ENCODE peak calls at places on chromosomes 4 and X, in nine cellular contexts. X is natural killer cell, G is HCT116, K is adrenal gland, M is MM.1S, V is GM12865, I is right lobe of liver, D is left lung, N is stomach. C is an unnamed sample.

GRCh38 chr4:51867689-51868448 is 24.9 kb downstream of the DCUN1D4 start:
- DNase-seq in X (no peak), G (no peak), K (no peak), M (no peak), V (no peak), I (no peak), D (no peak), N (no peak), C (no peak)

GRCh38 chr4:152684007-152684406 is 4.2 kb upstream of the TMEM154 start:
- DNase-seq in X (no peak), G (no peak), K (no peak), M (no peak), V (peak), I (no peak), D (no peak), N (no peak), C (no peak)

GRCh38 chr4:15006416-15007024 is 4.2 kb downstream of the CPEB2 start:
- DNase-seq in X (no peak), G (no peak), K (no peak), M (peak), V (peak), I (no peak), D (no peak), N (no peak), C (peak)

GRCh38 chr4:182752158-182752910 is 164.9 kb downstream of the DCTD start:
- DNase-seq in X (no peak), G (no peak), K (no peak), M (no peak), V (no peak), I (no peak), D (no peak), N (no peak), C (no peak)

GRCh38 chrX:31266172-31267076 is 194.6 kb upstream of the FTHL17 start:
- DNase-seq in X (no peak), G (no peak), K (peak), M (peak), V (peak), I (peak), D (peak), N (peak), C (peak)

GRCh38 chr4:81030617-81031388 is at the start of gene BMP3:
- DNase-seq in X (no peak), G (no peak), K (no peak), M (no peak), V (peak), I (no peak), D (peak), N (no peak), C (no peak)

GRCh38 chr4:20506827-20507226 is 193.4 kb upstream of the PACRGL start:
- DNase-seq in X (no peak), G (no peak), K (no peak), M (no peak), V (no peak), I (no peak), D (no peak), N (no peak), C (no peak)

GRCh38 chr4:109999513-109999912 is 86.8 kb downstream of the EGF start:
- DNase-seq in X (no peak), G (no peak), K (no peak), M (no peak), V (no peak), I (peak), D (no peak), N (no peak), C (no peak)

GRCh38 chr4:76212851-76213414 is 691 bp downstream of the SCARB2 start:
- DNase-seq in X (no peak), G (no peak), K (peak), M (peak), V (no peak), I (no peak), D (no peak), N (no peak), C (no peak)

GRCh38 chr4:138181288-138181687 is 60.9 kb downstream of the SLC7A11 start:
- DNase-seq in X (no peak), G (no peak), K (no peak), M (no peak), V (no peak), I (no peak), D (no peak), N (no peak), C (no peak)

GRCh38 chrX:101682723-101683122 is 23.1 kb upstream of the ARMCX2 start:
- DNase-seq in X (no peak), G (no peak), K (no peak), M (no peak), V (no peak), I (no peak), D (no peak), N (no peak), C (no peak)

GRCh38 chr4:156252300-156253016 is 298.8 kb upstream of the CTSO start:
- DNase-seq in X (no peak), G (no peak), K (no peak), M (no peak), V (no peak), I (no peak), D (no peak), N (no peak), C (no peak)

GRCh38 chr4:55181606-55182005 is 56.2 kb upstream of the KDR start:
- DNase-seq in X (no peak), G (no peak), K (no peak), M (no peak), V (no peak), I (no peak), D (no peak), N (no peak), C (no peak)

GRCh38 chr4:79823148-79823763 is 249.8 kb downstream of the ANTXR2 start:
- DNase-seq in X (no peak), G (no peak), K (peak), M (no peak), V (no peak), I (no peak), D (no peak), N (no peak), C (no peak)

GRCh38 chrX:123648028-123648810 is 84.6 kb downstream of the THOC2 start:
- DNase-seq in X (no peak), G (no peak), K (no peak), M (no peak), V (peak), I (no peak), D (peak), N (peak), C (no peak)

GRCh38 chr4:77817304-77818076 is 1.7 kb downstream of the CNOT6L start:
- DNase-seq in X (no peak), G (no peak), K (no peak), M (peak), V (peak), I (no peak), D (no peak), N (no peak), C (peak)

GRCh38 chrX:68878977-68879376 is 50.2 kb downstream of the EFNB1 start:
- DNase-seq in X (no peak), G (no peak), K (no peak), M (no peak), V (no peak), I (no peak), D (no peak), N (no peak), C (no peak)

GRCh38 chrX:5051831-5052491 is 1176.7 kb downstream of the NLGN4X start:
- DNase-seq in X (no peak), G (no peak), K (peak), M (no peak), V (no peak), I (peak), D (no peak), N (no peak), C (no peak)

GRCh38 chr4:21118301-21118700 is 418.0 kb downstream of the PACRGL start:
- DNase-seq in X (no peak), G (no peak), K (no peak), M (no peak), V (no peak), I (no peak), D (no peak), N (no peak), C (no peak)

GRCh38 chr4:141580523-141580922 is 55.9 kb upstream of the IL15 start:
- DNase-seq in X (no peak), G (no peak), K (no peak), M (no peak), V (peak), I (no peak), D (no peak), N (no peak), C (no peak)

GRCh38 chrX:21319323-21319722 is 54.9 kb upstream of the CNKSR2 start:
- DNase-seq in X (no peak), G (no peak), K (no peak), M (no peak), V (no peak), I (no peak), D (no peak), N (no peak), C (no peak)

GRCh38 chr4:931194-931959 is 739 bp downstream of the GAK start:
- DNase-seq in X (peak), G (no peak), K (peak), M (no peak), V (peak), I (peak), D (no peak), N (no peak), C (no peak)

GRCh38 chrX:386239-386767 is 404 bp downstream of the PPP2R3B start:
- DNase-seq in X (no peak), G (no peak), K (no peak), M (no peak), V (peak), I (no peak), D (peak), N (no peak), C (peak)

GRCh38 chr4:131459430-131460101 is 1689.5 kb upstream of the PCDH10 start:
- DNase-seq in X (no peak), G (no peak), K (no peak), M (peak), V (peak), I (no peak), D (no peak), N (no peak), C (no peak)

GRCh38 chrX:150507251-150507856 is 61.1 kb upstream of the MTM1 start:
- DNase-seq in X (no peak), G (no peak), K (peak), M (no peak), V (no peak), I (peak), D (no peak), N (no peak), C (no peak)

GRCh38 chr4:98864560-98864959 is 64.4 kb downstream of the EIF4E start:
- DNase-seq in X (no peak), G (peak), K (no peak), M (no peak), V (no peak), I (no peak), D (no peak), N (no peak), C (no peak)

GRCh38 chr4:153127773-153128494 is 76.3 kb upstream of the TRIM2 start:
- DNase-seq in X (peak), G (peak), K (peak), M (peak), V (peak), I (peak), D (peak), N (peak), C (peak)

GRCh38 chrX:56802921-56803848 is 74.1 kb downstream of the NBDY start:
- DNase-seq in X (peak), G (no peak), K (peak), M (peak), V (peak), I (peak), D (no peak), N (peak), C (peak)

GRCh38 chrX:12383196-12383595 is 244.9 kb downstream of the FRMPD4 start:
- DNase-seq in X (no peak), G (no peak), K (no peak), M (no peak), V (no peak), I (no peak), D (no peak), N (no peak), C (no peak)
- TF ChIP-seq CTCF in X (no peak), G (peak), K (no peak), M (no peak), V (peak), I (peak), D (no peak), N (no peak), C (no peak)

GRCh38 chrX:53084863-53085262 is 2.7 kb downstream of the TSPYL2 start:
- DNase-seq in X (no peak), G (no peak), K (no peak), M (no peak), V (no peak), I (no peak), D (no peak), N (no peak), C (no peak)
- TF ChIP-seq CTCF in X (no peak), G (no peak), K (no peak), M (no peak), V (no peak), I (no peak), D (no peak), N (no peak), C (no peak)

DNA sequence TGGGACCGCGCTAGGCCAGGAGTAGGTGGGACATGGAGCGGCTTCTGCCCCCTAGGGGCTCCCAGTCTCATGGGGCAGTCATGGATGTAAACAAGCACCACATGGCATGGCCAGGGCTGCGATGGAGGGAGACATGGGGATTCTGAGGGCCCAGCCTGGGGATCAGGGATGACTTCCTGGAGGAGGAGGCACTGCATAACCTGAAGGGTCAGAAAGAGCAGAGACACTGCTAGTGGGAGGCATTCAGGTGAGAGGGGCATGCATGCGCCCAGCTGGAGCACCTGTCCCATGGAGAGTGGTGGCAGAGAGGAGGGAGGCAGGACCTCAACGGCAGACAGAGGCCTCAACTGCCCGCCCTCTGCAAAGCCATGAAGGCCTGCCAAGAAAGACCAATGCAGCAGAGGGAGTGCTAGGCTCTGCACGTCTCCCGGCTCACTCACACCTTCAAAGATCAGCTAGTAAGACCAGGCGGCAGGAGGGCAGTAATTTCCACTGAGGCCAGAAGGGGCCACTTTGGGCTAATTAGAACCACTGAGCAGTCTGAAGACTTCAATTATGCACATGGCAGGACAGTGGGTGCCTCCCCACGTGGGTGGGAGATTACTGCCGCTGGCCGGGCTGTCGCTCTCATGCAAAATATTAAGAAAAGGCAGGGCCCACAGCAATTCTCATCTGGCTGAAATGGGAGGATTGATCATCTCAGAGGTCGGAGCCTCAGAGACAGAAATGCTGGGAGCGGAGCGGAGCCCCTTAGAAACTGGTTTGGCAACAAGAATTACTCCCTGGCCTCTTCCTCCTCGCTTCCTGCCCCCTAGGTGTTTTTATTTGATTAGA is 69.6 kb downstream of the PPP2R2C start:
- DNase-seq in X (no peak), G (no peak), K (no peak), M (no peak), V (no peak), I (no peak), D (peak), N (no peak), C (no peak)
- TF ChIP-seq CTCF in X (no peak), G (no peak), K (no peak), M (no peak), V (no peak), I (no peak), D (no peak), N (no peak), C (no peak)

DNA sequence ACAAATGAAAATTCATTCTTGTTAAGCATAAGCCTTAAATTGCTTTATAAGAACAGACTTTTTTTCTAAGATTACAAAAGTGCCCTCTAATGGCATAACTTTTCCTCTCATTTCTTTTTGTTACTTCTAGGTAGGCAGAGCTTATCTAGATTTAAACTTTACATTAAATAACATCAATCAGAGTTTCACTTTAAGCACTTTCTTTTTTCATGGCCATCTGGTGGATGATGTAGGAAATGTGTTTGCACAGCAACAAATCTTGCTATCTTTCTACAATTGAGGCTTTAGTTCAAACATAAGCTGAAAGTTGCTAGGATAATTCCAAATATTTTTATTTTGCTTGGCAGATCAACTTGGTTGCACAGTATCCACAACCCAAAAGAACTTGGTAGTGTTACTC is 22.1 kb downstream of the NDNF start:
- DNase-seq in X (no peak), G (no peak), K (no peak), M (peak), V (no peak), I (no peak), D (no peak), N (no peak), C (no peak)
- TF ChIP-seq CTCF in X (no peak), G (peak), K (peak), M (peak), V (no peak), I (peak), D (peak), N (no peak), C (no peak)

GRCh38 chr4:121656269-121656641 is 40.5 kb downstream of the ANXA5 start:
- DNase-seq in X (no peak), G (peak), K (peak), M (peak), V (peak), I (no peak), D (no peak), N (peak), C (peak)
- TF ChIP-seq CTCF in X (no peak), G (peak), K (peak), M (peak), V (peak), I (peak), D (peak), N (peak), C (peak)

GRCh38 chr4:83054928-83055327 is 19.9 kb downstream of the COPS4 start:
- DNase-seq in X (no peak), G (peak), K (no peak), M (peak), V (peak), I (no peak), D (no peak), N (no peak), C (peak)
- TF ChIP-seq CTCF in X (peak), G (peak), K (peak), M (peak), V (peak), I (peak), D (no peak), N (no peak), C (peak)

GRCh38 chr4:37793562-37793961 is 32.9 kb upstream of the PGM2 start:
- DNase-seq in X (no peak), G (no peak), K (no peak), M (peak), V (peak), I (no peak), D (no peak), N (no peak), C (no peak)
- TF ChIP-seq CTCF in X (no peak), G (peak), K (peak), M (peak), V (peak), I (peak), D (peak), N (peak), C (peak)

C was measured in GM13976.